ENCODE peak calls at places on chromosomes 6 and 20, in four cellular contexts. K is CD4-positive, alpha-beta T cell; Q is NCI-H2107; Y is GM20000. B is an unnamed sample.

GRCh38 chr20:62039738-62040137 is 25.9 kb downstream of the TAF4 start:
- DNase-seq in K (no peak), Q (no peak), Y (no peak), B (no peak)

GRCh38 chr6:110415297-110415916 is at the start of gene DDO:
- DNase-seq in Y (no peak), K (no peak), Q (no peak), B (no peak)

GRCh38 chr6:155939253-155939652 is 483.6 kb upstream of the NOX3 start:
- DNase-seq in K (no peak), Y (no peak), Q (no peak), B (no peak)

GRCh38 chr6:166493427-166494100 is 92.9 kb downstream of the RAMACL start:
- DNase-seq in K (no peak), Q (no peak), Y (no peak), B (no peak)

GRCh38 chr6:46684771-46685170 is 2.9 kb upstream of the TDRD6 start:
- DNase-seq in K (no peak), Q (no peak), Y (no peak), B (no peak)

GRCh38 chr6:4130357-4130987 is 4.9 kb downstream of the ECI2 start:
- DNase-seq in Q (no peak), K (no peak), Y (no peak), B (no peak)

GRCh38 chr6:136822051-136822378 is 377 bp upstream of the PEX7 start:
- DNase-seq in Q (no peak), Y (peak; percentile 16), K (no peak), B (no peak)

GRCh38 chr6:74170118-74170517 is 474.1 kb downstream of the CD109 start:
- DNase-seq in Y (no peak), K (no peak), Q (no peak), B (no peak)

GRCh38 chr20:46269372-46269771 is 38.9 kb downstream of the CDH22 start:
- DNase-seq in K (no peak), Y (no peak), Q (no peak), B (no peak)

GRCh38 chr6:25138024-25138696 is 141.0 kb upstream of the CARMIL1 start:
- DNase-seq in K (peak; percentile 41), Q (no peak), Y (peak; percentile 82), B (no peak)

GRCh38 chr6:109000289-109000688 is 94.4 kb downstream of the SESN1 start:
- DNase-seq in Q (no peak), Y (no peak), K (no peak), B (no peak)

GRCh38 chr6:2852514-2852855 is 10.8 kb upstream of the SERPINB1 start:
- DNase-seq in Q (no peak), Y (no peak), K (no peak), B (no peak)

GRCh38 chr20:13644010-13644409 is 5.3 kb upstream of the TASP1 start:
- DNase-seq in Q (no peak), Y (no peak), K (no peak), B (no peak)

GRCh38 chr6:157229219-157229607 is 94.1 kb downstream of the TMEM242 start:
- DNase-seq in K (no peak), Q (no peak), Y (no peak), B (peak; percentile 45)

GRCh38 chr20:35306931-35307517 is 14.8 kb upstream of the FAM83C start:
- DNase-seq in Y (no peak), K (no peak), Q (no peak), B (no peak)

GRCh38 chr20:35011589-35012226 is 56.0 kb downstream of the MYH7B start:
- DNase-seq in K (no peak), Q (no peak), Y (no peak), B (no peak)

GRCh38 chr20:1434571-1435336 is 31.9 kb downstream of the NSFL1C start:
- DNase-seq in Q (no peak), K (peak; percentile 19), Y (peak; percentile 53), B (no peak)

B was measured in NCI-H2081 treated with DMSO at 0.1 percent for 48 hours.